ENCODE peak calls at places on chromosomes 7 and 10, in five cellular contexts. U is mesendoderm, G is H9, X is IMR-90, L is H1. B is an unnamed sample.

GRCh38 chr7:107712025-107712424 is 31.9 kb upstream of the CBLL1 start:
- DNase-seq in U (no peak), G (no peak), X (no peak), L (no peak), B (no peak)

GRCh38 chr10:123870260-123870659 is 21.3 kb downstream of the CPXM2 start:
- DNase-seq in U (peak), L (peak), X (no peak), G (peak), B (no peak)

GRCh38 chr7:1936531-1937251 is 266.6 kb downstream of the ELFN1 start:
- DNase-seq in U (no peak), X (no peak), G (no peak), L (no peak), B (no peak)

GRCh38 chr10:87675396-87676376 is 16.0 kb downstream of the PAPSS2 start:
- DNase-seq in U (peak), X (peak), G (no peak), L (no peak), B (no peak)

GRCh38 chr7:1937252-1937605 is 267.2 kb downstream of the ELFN1 start:
- DNase-seq in U (no peak), G (no peak), X (no peak), L (no peak), B (no peak)

GRCh38 chr7:35334511-35334910 is 80.6 kb upstream of the TBX20 start:
- DNase-seq in G (no peak), U (peak), L (no peak), X (no peak), B (no peak)

GRCh38 chr10:102153093-102153620 is 968 bp downstream of the NOLC1 start:
- DNase-seq in U (peak), X (peak), G (no peak), L (no peak), B (no peak)

GRCh38 chr7:102967798-102968197 is 55.0 kb downstream of the LRRC17 start:
- DNase-seq in L (no peak), U (peak), G (no peak), X (peak), B (no peak)

GRCh38 chr10:73480158-73480557 is 15.7 kb downstream of the PPP3CB start:
- DNase-seq in U (peak), L (no peak), G (no peak), X (peak), B (no peak)

GRCh38 chr10:86376852-86377796 is 10.5 kb upstream of the GRID1 start:
- DNase-seq in X (peak), L (peak), G (peak), U (peak), B (peak)

GRCh38 chr7:120856621-120857352 is 1.2 kb downstream of the TSPAN12 start:
- DNase-seq in X (peak), G (peak), L (peak), U (peak), B (peak)

GRCh38 chr7:130221341-130221740 is 13.7 kb downstream of the SSMEM1 start:
- DNase-seq in G (no peak), U (no peak), X (no peak), L (no peak), B (no peak)

GRCh38 chr10:93757766-93758509 is at the start of gene LGI1:
- DNase-seq in X (peak), G (no peak), U (peak), L (no peak), B (no peak)

GRCh38 chr10:63107943-63108437 is 25.1 kb upstream of the NRBF2 start:
- DNase-seq in G (no peak), U (no peak), X (no peak), L (no peak), B (no peak)

GRCh38 chr7:54878339-54878738 is 119.3 kb upstream of the SEC61G start:
- DNase-seq in L (no peak), G (no peak), U (no peak), X (peak), B (no peak)

GRCh38 chr10:114395361-114396022 is 8.8 kb downstream of the AFAP1L2 start:
- DNase-seq in U (no peak), L (no peak), X (no peak), G (no peak), B (no peak)
- H3K27ac ChIP-seq in U (no peak), L (no peak), X (no peak), G (no peak), B (no peak)

GRCh38 chr10:78267598-78267997 is 233.9 kb downstream of the RPS24 start:
- DNase-seq in U (peak), L (no peak), X (peak), G (no peak), B (no peak)
- H2BK120ac ChIP-seq in U (no peak), L (no peak), X (peak), G (no peak), B (no peak)

GRCh38 chr10:88943778-88944177 is 8.8 kb downstream of the ACTA2 start:
- DNase-seq in U (no peak), X (no peak), L (no peak), G (no peak), B (no peak)
- H3K27ac ChIP-seq in U (no peak), X (no peak), L (no peak), G (no peak), B (no peak)

DNA sequence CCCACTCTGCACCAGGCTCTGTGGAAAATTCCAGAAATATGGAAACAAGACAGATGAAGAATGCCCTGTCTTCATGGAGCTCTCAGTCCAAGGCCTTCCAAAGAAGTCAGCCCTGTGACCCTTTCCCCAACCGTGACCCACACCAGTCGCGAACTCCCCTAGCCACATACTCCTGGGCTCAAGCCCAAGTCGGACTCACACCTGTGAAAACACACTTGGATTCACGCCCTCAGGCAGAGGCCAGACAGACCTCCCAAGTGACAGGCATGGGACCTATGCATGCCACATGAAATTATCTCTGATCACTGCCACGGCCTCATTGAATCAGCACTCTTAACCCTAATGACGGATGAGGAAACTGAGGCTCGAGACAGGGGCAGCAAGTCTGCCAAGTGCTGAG is 42.5 kb downstream of the ZCCHC24 start:
- DNase-seq in G (no peak), U (no peak), L (no peak), X (no peak), B (no peak)
- H2BK120ac ChIP-seq in G (no peak), U (no peak), L (no peak), X (no peak), B (peak)

GRCh38 chr10:99921948-99922347 is 87.8 kb downstream of the DNMBP start:
- DNase-seq in G (no peak), L (no peak), X (no peak), U (no peak), B (no peak)

GRCh38 chr10:99920486-99920885 is 89.3 kb downstream of the DNMBP start:
- DNase-seq in X (no peak), L (no peak), G (no peak), U (no peak), B (no peak)

GRCh38 chr10:99924451-99924850 is 85.3 kb downstream of the DNMBP start:
- DNase-seq in L (no peak), U (no peak), X (no peak), G (no peak), B (no peak)

GRCh38 chr10:99917963-99918825 is 91.6 kb downstream of the DNMBP start:
- DNase-seq in L (peak), U (peak), X (peak), G (peak), B (peak)

GRCh38 chr10:99920901-99921300 is 88.8 kb downstream of the DNMBP start:
- DNase-seq in U (no peak), G (no peak), L (no peak), X (peak), B (no peak)
- H3K27ac ChIP-seq in U (no peak), G (no peak), L (no peak), X (no peak), B (no peak)

GRCh38 chr10:104326991-104327610 is 11.2 kb downstream of the ITPRIP start:
- DNase-seq in G (no peak), L (no peak), U (no peak), X (no peak), B (no peak)

GRCh38 chr10:104329754-104330153 is 8.5 kb downstream of the ITPRIP start:
- DNase-seq in L (no peak), G (no peak), U (no peak), X (peak), B (no peak)

GRCh38 chr10:104327745-104328635 is 10.3 kb downstream of the ITPRIP start:
- DNase-seq in G (peak), L (no peak), X (peak), U (peak), B (no peak)

GRCh38 chr10:104328916-104329710 is 9.2 kb downstream of the ITPRIP start:
- DNase-seq in L (no peak), G (peak), X (peak), U (peak), B (peak)

DNA sequence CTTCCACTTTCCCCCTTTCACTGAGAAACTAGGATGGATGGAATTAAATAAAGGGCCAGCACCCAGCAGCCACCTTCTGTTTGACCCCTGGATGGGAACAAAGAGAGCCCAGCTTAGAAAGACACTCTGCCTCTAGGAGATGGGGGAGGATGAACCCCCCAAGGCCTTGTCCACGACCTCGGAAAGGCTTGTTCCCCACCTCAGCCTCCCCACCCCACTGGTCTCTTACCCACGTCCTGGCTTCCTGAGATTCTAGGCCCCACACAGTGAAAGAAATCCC is 9.7 kb downstream of the ITPRIP start:
- DNase-seq in U (no peak), G (no peak), L (no peak), X (no peak), B (peak)
- H2BK120ac ChIP-seq in U (no peak), G (no peak), L (no peak), X (peak), B (no peak)

GRCh38 chr7:105210721-105211205 is 178.0 kb downstream of the SRPK2 start:
- DNase-seq in U (peak), G (no peak), X (no peak), L (no peak), B (peak)
- H3K27ac ChIP-seq in U (no peak), G (no peak), X (no peak), L (no peak), B (peak)

DNA sequence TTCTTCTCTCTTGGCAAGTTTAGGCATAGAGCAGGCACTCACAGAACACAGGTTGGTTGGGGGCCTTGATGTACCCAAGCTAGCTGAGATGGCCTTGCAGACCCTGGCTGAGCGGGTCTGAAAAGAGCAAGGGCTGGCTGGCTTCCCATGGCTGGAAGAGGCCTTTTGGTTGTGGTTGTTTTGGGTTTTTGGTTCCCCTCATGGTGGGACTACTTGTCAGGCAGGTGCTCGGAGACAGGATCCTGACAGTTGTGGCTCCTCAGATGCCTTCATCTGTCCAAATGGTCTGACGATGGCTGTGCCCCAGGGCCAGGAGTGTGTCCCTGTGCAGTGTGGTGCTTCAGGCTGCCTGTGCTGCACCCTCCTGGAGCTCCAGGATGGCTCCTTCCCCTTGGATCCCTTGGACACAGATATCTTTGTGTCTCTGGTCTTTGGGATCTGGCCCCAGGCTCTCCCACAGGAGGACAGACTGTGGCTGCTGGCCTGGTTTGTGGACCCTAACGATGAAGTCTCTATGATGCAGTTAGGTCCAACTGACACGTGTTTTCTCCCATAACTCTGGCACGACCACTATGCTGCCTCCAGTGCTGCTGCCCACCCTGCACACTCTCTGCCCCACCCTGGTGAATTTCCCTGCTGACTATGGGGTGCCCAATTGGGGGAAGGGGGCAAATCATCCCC is 321.5 kb upstream of the ZNF32 start:
- DNase-seq in X (no peak), L (no peak), G (no peak), U (no peak), B (no peak)
- H2BK120ac ChIP-seq in X (no peak), L (no peak), G (no peak), U (no peak), B (no peak)

B was measured in neuronal stem cell.